ENCODE peak calls at places on chromosomes 4 and X, in eight cellular contexts. One of them, this sample, is unnamed.

GRCh38 chr4:105036991-105037390 is 109.7 kb upstream of the TET2 start:
- DNase-seq in AG09319: no peak
- DNase-seq in NCI-H187: no peak
- DNase-seq in breast epithelium: no peak
- DNase-seq in T follicular helper cell: no peak
- DNase-seq in activated CD4-positive, CD25-positive, alpha-beta regulatory T cell: no peak
- DNase-seq in HT1080: no peak
- DNase-seq in T-helper 1 cell: no peak
- DNase-seq in this sample: no peak

GRCh38 chrX:11381464-11381863 is 88.3 kb downstream of the AMELX start:
- DNase-seq in AG09319: peak
- DNase-seq in NCI-H187: no peak
- DNase-seq in breast epithelium: no peak
- DNase-seq in T follicular helper cell: no peak
- DNase-seq in activated CD4-positive, CD25-positive, alpha-beta regulatory T cell: no peak
- DNase-seq in HT1080: no peak
- DNase-seq in T-helper 1 cell: no peak
- DNase-seq in this sample: no peak

GRCh38 chr4:137909910-137910309 is 332.2 kb downstream of the SLC7A11 start:
- DNase-seq in AG09319: no peak
- DNase-seq in NCI-H187: no peak
- DNase-seq in breast epithelium: peak
- DNase-seq in T follicular helper cell: no peak
- DNase-seq in activated CD4-positive, CD25-positive, alpha-beta regulatory T cell: no peak
- DNase-seq in HT1080: no peak
- DNase-seq in T-helper 1 cell: no peak
- DNase-seq in this sample: no peak

GRCh38 chrX:23493941-23494374 is 159.3 kb downstream of the PTCHD1 start:
- DNase-seq in AG09319: no peak
- DNase-seq in NCI-H187: no peak
- DNase-seq in breast epithelium: no peak
- DNase-seq in T follicular helper cell: no peak
- DNase-seq in activated CD4-positive, CD25-positive, alpha-beta regulatory T cell: no peak
- DNase-seq in HT1080: peak
- DNase-seq in T-helper 1 cell: no peak
- DNase-seq in this sample: no peak

GRCh38 chr4:6640292-6641163 is at the start of gene MRFAP1:
- DNase-seq in AG09319: peak
- DNase-seq in NCI-H187: peak
- DNase-seq in breast epithelium: peak
- DNase-seq in T follicular helper cell: peak
- DNase-seq in activated CD4-positive, CD25-positive, alpha-beta regulatory T cell: peak
- DNase-seq in HT1080: peak
- DNase-seq in T-helper 1 cell: peak
- DNase-seq in this sample: peak

GRCh38 chr4:165560941-165561340 is 182.1 kb downstream of the CPE start:
- DNase-seq in AG09319: no peak
- DNase-seq in NCI-H187: no peak
- DNase-seq in breast epithelium: no peak
- DNase-seq in T follicular helper cell: no peak
- DNase-seq in activated CD4-positive, CD25-positive, alpha-beta regulatory T cell: no peak
- DNase-seq in HT1080: peak
- DNase-seq in T-helper 1 cell: no peak
- DNase-seq in this sample: no peak

GRCh38 chr4:151324124-151324448 is 1.3 kb downstream of the SH3D19 start:
- DNase-seq in AG09319: no peak
- DNase-seq in NCI-H187: no peak
- DNase-seq in breast epithelium: no peak
- DNase-seq in T follicular helper cell: no peak
- DNase-seq in activated CD4-positive, CD25-positive, alpha-beta regulatory T cell: no peak
- DNase-seq in HT1080: no peak
- DNase-seq in T-helper 1 cell: no peak
- DNase-seq in this sample: no peak

GRCh38 chrX:311156-312129 is 7.2 kb downstream of the GTPBP6 start:
- DNase-seq in AG09319: no peak
- DNase-seq in NCI-H187: no peak
- DNase-seq in breast epithelium: no peak
- DNase-seq in T follicular helper cell: no peak
- DNase-seq in activated CD4-positive, CD25-positive, alpha-beta regulatory T cell: no peak
- DNase-seq in HT1080: no peak
- DNase-seq in T-helper 1 cell: no peak
- DNase-seq in this sample: no peak

GRCh38 chr4:14916554-14917304 is 85.6 kb upstream of the CPEB2 start:
- DNase-seq in AG09319: no peak
- DNase-seq in NCI-H187: no peak
- DNase-seq in breast epithelium: no peak
- DNase-seq in T follicular helper cell: no peak
- DNase-seq in activated CD4-positive, CD25-positive, alpha-beta regulatory T cell: no peak
- DNase-seq in HT1080: peak
- DNase-seq in T-helper 1 cell: no peak
- DNase-seq in this sample: no peak

GRCh38 chr4:181528570-181529184 is 714.5 kb upstream of the TENM3 start:
- DNase-seq in AG09319: peak
- DNase-seq in NCI-H187: peak
- DNase-seq in breast epithelium: no peak
- DNase-seq in T follicular helper cell: no peak
- DNase-seq in activated CD4-positive, CD25-positive, alpha-beta regulatory T cell: no peak
- DNase-seq in HT1080: peak
- DNase-seq in T-helper 1 cell: no peak
- DNase-seq in this sample: no peak

GRCh38 chr4:3115637-3116300 is 41.3 kb downstream of the HTT start:
- DNase-seq in AG09319: no peak
- DNase-seq in NCI-H187: no peak
- DNase-seq in breast epithelium: no peak
- DNase-seq in T follicular helper cell: no peak
- DNase-seq in activated CD4-positive, CD25-positive, alpha-beta regulatory T cell: no peak
- DNase-seq in HT1080: no peak
- DNase-seq in T-helper 1 cell: no peak
- DNase-seq in this sample: no peak

GRCh38 chr4:145679520-145679919 is 426 bp upstream of the C4orf51 start:
- DNase-seq in AG09319: peak
- DNase-seq in NCI-H187: no peak
- DNase-seq in breast epithelium: peak
- DNase-seq in T follicular helper cell: no peak
- DNase-seq in activated CD4-positive, CD25-positive, alpha-beta regulatory T cell: no peak
- DNase-seq in HT1080: peak
- DNase-seq in T-helper 1 cell: no peak
- DNase-seq in this sample: no peak

GRCh38 chr4:5640096-5640495 is 68.3 kb downstream of the EVC2 start:
- DNase-seq in AG09319: no peak
- DNase-seq in NCI-H187: no peak
- DNase-seq in breast epithelium: no peak
- DNase-seq in T follicular helper cell: no peak
- DNase-seq in activated CD4-positive, CD25-positive, alpha-beta regulatory T cell: no peak
- DNase-seq in HT1080: no peak
- DNase-seq in T-helper 1 cell: no peak
- DNase-seq in this sample: no peak

GRCh38 chrX:20968996-20969395 is 405.2 kb upstream of the CNKSR2 start:
- DNase-seq in AG09319: no peak
- DNase-seq in NCI-H187: no peak
- DNase-seq in breast epithelium: no peak
- DNase-seq in T follicular helper cell: no peak
- DNase-seq in activated CD4-positive, CD25-positive, alpha-beta regulatory T cell: no peak
- DNase-seq in HT1080: peak
- DNase-seq in T-helper 1 cell: no peak
- DNase-seq in this sample: no peak